ENCODE peak calls at places on chromosomes 2 and 18, in nine cellular contexts. X is left ventricle myocardium inferior, R is pancreas, B is hepatocyte, F is body of pancreas, J is trophoblast cell, Y is A549, C is GM23248, V is kidney. Z is an unnamed sample.

GRCh38 chr2:99660616-99661416 is 171.0 kb upstream of the REV1 start:
- DNase-seq in R (no peak), B (no peak), F (no peak), C (no peak), Y (no peak), J (no peak), X (no peak), V (no peak), Z (no peak)

GRCh38 chr2:2960817-2961216 is 416.8 kb downstream of the EIPR1 start:
- DNase-seq in V (no peak), F (no peak), J (no peak), X (no peak), R (peak; percentile 25), Y (no peak), C (no peak), B (no peak), Z (no peak)

GRCh38 chr2:118153433-118153832 is 65.2 kb downstream of the INSIG2 start:
- DNase-seq in F (no peak), X (no peak), J (no peak), V (no peak), Y (no peak), C (no peak), B (no peak), R (no peak), Z (no peak)

GRCh38 chr2:72276356-72276755 is 128.7 kb upstream of the CYP26B1 start:
- DNase-seq in B (no peak), X (no peak), Y (no peak), V (no peak), J (no peak), C (peak; percentile 65), R (no peak), F (no peak), Z (no peak)

GRCh38 chr2:229376866-229377265 is 105.8 kb upstream of the PID1 start:
- DNase-seq in V (no peak), B (no peak), Y (peak; percentile 16), C (peak; percentile 28), R (no peak), J (peak; percentile 14), F (no peak), X (no peak), Z (no peak)

GRCh38 chr2:43887176-43887575 is 48.4 kb downstream of the ABCG8 start:
- DNase-seq in B (no peak), F (peak; percentile 67), R (no peak), Y (no peak), V (no peak), J (no peak), X (no peak), C (no peak), Z (no peak)

GRCh38 chr2:132733119-132733518 is 63.1 kb upstream of the LYPD1 start:
- DNase-seq in F (no peak), B (no peak), V (no peak), Y (no peak), R (no peak), C (no peak), J (no peak), X (no peak), Z (no peak)

GRCh38 chr2:42878581-42878980 is 86.2 kb upstream of the HAAO start:
- DNase-seq in V (no peak), F (no peak), R (no peak), B (no peak), Y (no peak), J (no peak), C (peak; percentile 80), X (no peak), Z (no peak)

GRCh38 chr2:177298191-177298590 is 33.7 kb upstream of the NFE2L2 start:
- DNase-seq in J (no peak), V (no peak), R (no peak), Y (no peak), C (peak; percentile 44), F (no peak), B (no peak), X (no peak), Z (no peak)

GRCh38 chr2:240985881-240986786 is 12.3 kb upstream of the SNED1 start:
- DNase-seq in X (peak; percentile 12), J (no peak), R (peak; percentile 48), Y (no peak), B (no peak), F (peak; percentile 9), C (no peak), V (peak; percentile 64), Z (no peak)

GRCh38 chr2:230085201-230085600 is 16.5 kb upstream of the SLC16A14 start:
- DNase-seq in X (no peak), R (no peak), V (no peak), F (no peak), B (no peak), C (peak; percentile 22), J (no peak), Y (no peak), Z (no peak)

GRCh38 chr2:186772579-186772978 is 76.4 kb downstream of the ZSWIM2 start:
- DNase-seq in V (no peak), C (no peak), B (no peak), R (no peak), J (no peak), F (no peak), X (no peak), Y (no peak), Z (no peak)

GRCh38 chr18:69820538-69820937 is 127.1 kb downstream of the CD226 start:
- DNase-seq in Y (no peak), C (no peak), B (no peak), V (no peak), X (no peak), F (no peak), J (no peak), R (no peak), Z (no peak)

GRCh38 chr2:213149332-213149875 is 2.0 kb downstream of the IKZF2 start:
- DNase-seq in B (no peak), Y (no peak), R (no peak), X (no peak), V (no peak), C (peak; percentile 54), J (no peak), F (no peak), Z (no peak)

GRCh38 chr18:54109131-54109683 is 115.3 kb downstream of the MBD2 start:
- DNase-seq in Y (peak; percentile 2), F (no peak), R (no peak), X (no peak), V (no peak), B (no peak), C (peak; percentile 69), J (peak; percentile 54), Z (no peak)

GRCh38 chr2:64649626-64650025 is 4.1 kb downstream of the SERTAD2 start:
- DNase-seq in B (peak; percentile 77), C (peak; percentile 54), V (peak; percentile 86), R (peak; percentile 67), Y (no peak), X (no peak), F (peak; percentile 45), J (peak; percentile 76), Z (peak; percentile 88)

GRCh38 chr18:58229162-58229561 is 185.1 kb downstream of the NEDD4L start:
- DNase-seq in B (no peak), C (no peak), Y (no peak), R (no peak), J (no peak), X (no peak), V (no peak), F (no peak), Z (no peak)
- H3K4me3 ChIP-seq in B (no peak overlapping the region), C (no peak overlapping the region), Y (no peak overlapping the region), R (no peak overlapping the region), J (no peak overlapping the region), X (no peak overlapping the region), V (no peak overlapping the region), F (no peak overlapping the region), Z (no peak overlapping the region)

GRCh38 chr2:10406491-10406890 is 41.6 kb downstream of the ODC1 start:
- DNase-seq in X (no peak), V (no peak), J (no peak), C (no peak), B (no peak), R (no peak), F (no peak), Y (no peak), Z (no peak)

GRCh38 chr2:10405441-10405840 is 42.7 kb downstream of the ODC1 start:
- DNase-seq in X (peak; percentile 47), C (peak; percentile 99), Y (peak; percentile 96), V (peak; percentile 93), R (no peak), B (no peak), F (peak; percentile 53), J (peak; percentile 96), Z (peak; percentile 90)

GRCh38 chr2:10407432-10407831 is 40.7 kb downstream of the ODC1 start:
- DNase-seq in C (no peak), X (no peak), F (no peak), V (no peak), J (no peak), R (no peak), B (no peak), Y (no peak), Z (no peak)

GRCh38 chr2:10404324-10405143 is 43.6 kb downstream of the ODC1 start:
- DNase-seq in J (no peak), V (no peak), Y (no peak), C (peak; percentile 66), R (no peak), X (no peak), F (no peak), B (no peak), Z (no peak)

DNA sequence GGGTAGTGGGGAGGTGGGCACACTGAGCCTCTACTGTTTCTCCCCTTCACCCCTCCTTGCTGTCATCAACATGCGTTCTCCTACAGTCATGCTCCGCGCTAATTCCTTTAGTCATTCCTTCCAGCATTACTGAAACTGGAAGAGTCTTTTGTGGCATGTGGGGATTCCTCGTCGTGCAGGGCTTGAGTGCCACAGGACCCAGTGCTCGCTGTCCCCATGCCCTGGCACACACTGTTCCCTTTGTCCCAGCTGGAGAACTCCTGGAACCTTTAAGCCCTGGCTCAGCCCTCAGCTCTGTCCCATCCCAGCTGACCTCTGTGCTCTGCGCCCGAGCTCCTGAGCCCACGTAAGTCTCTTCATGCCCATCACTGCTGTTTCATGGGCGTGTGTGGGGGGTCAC is 42.1 kb downstream of the ODC1 start:
- DNase-seq in C (peak; percentile 77), J (peak; percentile 48), R (no peak), F (no peak), B (no peak), X (no peak), V (no peak), Y (no peak), Z (no peak)
- H3K4me1 ChIP-seq in C (peaks cover 65% of the 10 kb centered on the region), J (peaks cover 11% of the 10 kb centered on the region), R (peaks cover 26% of the 10 kb centered on the region), F (peaks cover 55% of the 10 kb centered on the region), B (peaks cover 25% of the 10 kb centered on the region), X (peaks cover 81% of the 10 kb centered on the region), V (peaks cover 54% of the 10 kb centered on the region), Y (peaks cover 85% of the 10 kb centered on the region), Z (peaks cover 81% of the 10 kb centered on the region)

GRCh38 chr2:69689466-69689865 is 45.9 kb upstream of the AAK1 start:
- DNase-seq in X (no peak), F (no peak), Y (no peak), B (no peak), J (no peak), C (no peak), R (no peak), V (no peak), Z (no peak)
- H3K4me3 ChIP-seq in X (no peak overlapping the region), F (no peak overlapping the region), Y (no peak overlapping the region), B (no peak overlapping the region), J (no peak overlapping the region), C (no peak overlapping the region), R (no peak overlapping the region), V (no peak overlapping the region), Z (no peak overlapping the region)

DNA sequence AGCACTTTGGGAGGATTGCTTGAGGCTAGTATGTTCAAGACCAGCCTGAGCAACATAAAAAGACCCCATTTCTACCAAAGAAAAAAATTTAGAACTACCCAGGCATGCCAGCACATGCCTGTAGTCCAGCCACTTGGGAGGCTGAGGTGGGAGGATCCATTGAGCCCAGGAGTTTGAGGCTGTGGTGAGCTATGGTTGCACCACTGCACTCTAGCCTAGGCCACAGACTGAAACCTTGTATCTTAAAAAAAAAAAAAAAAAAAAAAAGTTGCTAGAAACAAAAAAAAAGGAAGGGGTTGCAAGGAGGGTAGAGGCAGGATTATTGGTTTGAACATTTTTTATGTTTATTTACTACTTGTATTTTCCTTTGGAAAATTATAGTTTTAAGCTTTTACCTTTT is 4.8 kb downstream of the SEC11C start:
- DNase-seq in Y (no peak), F (no peak), V (no peak), J (no peak), R (no peak), C (no peak), B (no peak), X (no peak), Z (no peak)
- H3K4me1 ChIP-seq in Y (no peaks in the 10 kb centered on the region), F (peaks cover 46% of the 10 kb centered on the region), V (peaks cover 10% of the 10 kb centered on the region), J (peaks cover 6% of the 10 kb centered on the region), R (peaks cover 34% of the 10 kb centered on the region), C (no peaks in the 10 kb centered on the region), B (peaks cover 9% of the 10 kb centered on the region), X (peaks cover 27% of the 10 kb centered on the region), Z (peaks cover 13% of the 10 kb centered on the region)

Z was measured in PC-9.